ENCODE peak calls at places on chromosomes 16 and 17, in six cellular contexts. J, B, L, Z, G and I are unnamed samples.

GRCh38 chr17:65182233-65182632 is 45.1 kb downstream of the RGS9 start:
- DNase-seq in J (no peak), B (no peak), L (no peak), Z (no peak), G (no peak), I (no peak)

GRCh38 chr16:22786691-22787090 is 27.3 kb upstream of the HS3ST2 start:
- DNase-seq in J (no peak), B (no peak), L (no peak), Z (no peak), G (no peak), I (no peak)

GRCh38 chr17:17698869-17699351 is 17.7 kb downstream of the RAI1 start:
- DNase-seq in J (peak), B (no peak), L (no peak), Z (peak), G (no peak), I (no peak)

GRCh38 chr17:57600092-57600491 is 145.0 kb downstream of the CCDC182 start:
- DNase-seq in J (no peak), B (no peak), L (no peak), Z (no peak), G (no peak), I (no peak)

GRCh38 chr17:36933174-36934143 is 3.8 kb upstream of the LHX1 start:
- DNase-seq in J (no peak), B (no peak), L (no peak), Z (no peak), G (no peak), I (peak)

GRCh38 chr16:12288537-12289174 is 312.1 kb downstream of the SNX29 start:
- DNase-seq in J (no peak), B (no peak), L (no peak), Z (no peak), G (no peak), I (no peak)

GRCh38 chr17:20068445-20068844 is 59.3 kb downstream of the SPECC1 start:
- DNase-seq in J (no peak), B (no peak), L (no peak), Z (no peak), G (no peak), I (no peak)

GRCh38 chr17:71764507-71764906 is 356.3 kb upstream of the SOX9 start:
- DNase-seq in J (no peak), B (no peak), L (no peak), Z (no peak), G (no peak), I (no peak)

GRCh38 chr17:48392836-48393235 is 37.2 kb downstream of the SKAP1 start:
- DNase-seq in J (no peak), B (no peak), L (no peak), Z (no peak), G (no peak), I (no peak)

GRCh38 chr16:68972720-68973119 is 129.4 kb downstream of the TANGO6 start:
- DNase-seq in J (no peak), B (peak), L (no peak), Z (peak), G (no peak), I (no peak)

GRCh38 chr16:4891886-4892216 is 44.6 kb downstream of the UBN1 start:
- DNase-seq in J (no peak), B (no peak), L (no peak), Z (no peak), G (no peak), I (no peak)

GRCh38 chr16:8402981-8403853 is 187.1 kb downstream of the TMEM114 start:
- DNase-seq in J (no peak), B (no peak), L (no peak), Z (no peak), G (no peak), I (no peak)

GRCh38 chr17:39527220-39527813 is 66.0 kb downstream of the CDK12 start:
- DNase-seq in J (no peak), B (no peak), L (peak), Z (no peak), G (no peak), I (no peak)

GRCh38 chr17:41895617-41896016 is 23.1 kb downstream of the ACLY start:
- DNase-seq in J (peak), B (peak), L (peak), Z (no peak), G (no peak), I (no peak)

GRCh38 chr17:35731239-35731931 is at the start of gene RASL10B:
- DNase-seq in J (peak), B (peak), L (peak), Z (peak), G (peak), I (peak)

GRCh38 chr17:32523017-32523680 is 36.4 kb downstream of the CDK5R1 start:
- DNase-seq in J (no peak), B (no peak), L (no peak), Z (no peak), G (no peak), I (no peak)

GRCh38 chr17:17343160-17343735 is 40.1 kb downstream of the NT5M start:
- DNase-seq in J (no peak), B (no peak), L (no peak), Z (no peak), G (no peak), I (peak)

GRCh38 chr17:63035271-63035670 is 69.2 kb downstream of the TANC2 start:
- DNase-seq in J (no peak), B (no peak), L (no peak), Z (no peak), G (no peak), I (no peak)

GRCh38 chr17:64599827-64600226 is 62.3 kb downstream of the SMURF2 start:
- DNase-seq in J (no peak), B (no peak), L (no peak), Z (no peak), G (no peak), I (no peak)

GRCh38 chr16:749010-749409 is 8.2 kb upstream of the CIAO3 start:
- DNase-seq in J (no peak), B (no peak), L (no peak), Z (no peak), G (no peak), I (no peak)

GRCh38 chr17:79800325-79801155 is 3.7 kb upstream of the CBX8 start:
- DNase-seq in J (no peak), B (no peak), L (no peak), Z (no peak), G (no peak), I (no peak)

GRCh38 chr17:58039975-58040374 is 32.9 kb upstream of the SRSF1 start:
- DNase-seq in J (no peak), B (no peak), L (no peak), Z (no peak), G (no peak), I (no peak)

GRCh38 chr16:56964243-56965148 is 2.7 kb downstream of the CETP start:
- DNase-seq in J (peak), B (peak), L (peak), Z (peak), G (peak), I (peak)

GRCh38 chr16:22320572-22321339 is 23.5 kb downstream of the POLR3E start:
- DNase-seq in J (no peak), B (no peak), L (no peak), Z (no peak), G (no peak), I (peak)

DNA sequence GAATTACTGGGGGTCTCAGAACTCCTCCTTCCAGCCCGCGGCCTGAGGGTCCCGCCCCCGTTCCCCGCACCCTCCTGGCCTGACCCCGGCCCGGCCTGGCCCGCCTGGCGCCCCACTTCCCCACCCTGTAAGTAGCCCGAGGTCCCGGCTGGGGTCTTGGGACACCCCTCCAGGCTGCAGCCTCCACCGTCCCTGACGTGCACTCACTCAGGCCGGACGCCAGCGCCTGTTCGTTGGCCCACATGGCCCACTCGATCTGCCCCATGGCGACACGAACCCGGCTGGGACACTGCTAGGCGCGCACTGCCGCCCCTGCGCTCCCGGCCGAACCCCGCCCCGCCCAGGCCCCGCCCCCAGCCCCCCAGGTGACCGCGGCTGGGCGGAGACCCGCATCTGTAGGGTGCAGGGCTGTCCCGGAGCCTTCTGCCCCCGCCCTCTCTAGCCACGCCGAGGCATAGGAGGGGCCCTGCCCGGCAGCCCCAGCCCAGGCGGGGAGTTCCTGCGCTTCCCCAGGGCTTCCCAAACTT is at the start of gene CYBA:
- DNase-seq in J (no peak), B (peak), L (peak), Z (peak), G (peak), I (peak)
- TF ChIP-seq POLR2A in J (no peak), B (peak), L (no peak), Z (peak), G (peak), I (no peak)

GRCh38 chr17:2706911-2707510 is 4.6 kb downstream of the CLUH start:
- DNase-seq in J (no peak), B (no peak), L (no peak), Z (peak), G (no peak), I (peak)
- H3K4me3 ChIP-seq in J (no peak), B (peak), L (no peak), Z (no peak), G (no peak), I (no peak)

DNA sequence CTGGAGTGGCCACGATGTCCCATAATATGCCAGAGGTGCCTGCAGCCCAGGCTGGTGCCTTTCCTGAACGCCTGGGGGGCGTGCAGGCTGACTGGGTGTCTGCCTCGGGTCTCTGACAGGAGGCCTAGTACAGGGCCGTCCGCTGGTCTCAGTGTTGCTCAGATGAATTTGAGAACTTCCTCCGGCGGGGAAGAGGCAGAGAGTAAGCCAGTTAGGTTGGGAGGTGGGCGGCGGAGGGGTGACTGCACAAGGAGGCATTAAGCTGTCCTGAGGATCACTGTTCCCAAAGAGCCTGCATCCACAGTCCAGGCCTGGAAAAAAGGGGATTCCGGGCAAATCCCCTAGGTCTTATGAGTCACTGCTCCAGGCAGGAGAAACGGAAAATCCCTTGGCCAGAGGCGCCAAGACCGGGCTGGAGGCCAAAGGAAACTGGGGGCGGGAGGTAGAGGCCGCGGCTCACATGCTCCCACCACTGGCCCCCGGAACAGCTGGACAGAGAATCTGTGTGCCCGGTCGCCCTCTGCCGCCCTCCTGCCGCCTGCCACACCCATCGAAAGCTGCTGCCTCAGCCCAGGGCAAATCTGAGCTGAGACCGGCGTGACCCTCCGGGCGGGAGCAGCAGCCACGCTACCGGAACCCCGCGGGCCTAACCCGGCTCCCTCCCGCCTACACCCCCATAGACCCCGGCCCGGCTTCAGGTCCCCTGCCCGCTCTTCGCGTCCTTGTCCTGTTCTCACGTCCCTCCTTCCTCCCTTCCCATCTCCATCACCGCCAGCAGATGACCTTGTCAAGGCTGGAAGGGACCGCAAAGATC is 1.2 kb downstream of the TRIM47 start:
- DNase-seq in J (peak), B (peak), L (peak), Z (peak), G (peak), I (peak)
- TF ChIP-seq POLR2A in J (peak), B (no peak), L (no peak), Z (no peak), G (peak), I (no peak)

GRCh38 chr17:54892360-54892759 is 8.3 kb upstream of the TOM1L1 start:
- DNase-seq in J (no peak), B (no peak), L (no peak), Z (no peak), G (no peak), I (no peak)
- H3K4me3 ChIP-seq in J (no peak), B (no peak), L (no peak), Z (no peak), G (no peak), I (no peak)

GRCh38 chr17:59565171-59565958 is at the start of gene DHX40:
- DNase-seq in J (peak), B (peak), L (peak), Z (peak), G (peak), I (peak)
- TF ChIP-seq POLR2A in J (peak), B (peak), L (no peak), Z (peak), G (peak), I (no peak)

GRCh38 chr16:84138824-84139627 is 6.0 kb downstream of the HSDL1 start:
- DNase-seq in J (no peak), B (no peak), L (no peak), Z (peak), G (peak), I (no peak)

GRCh38 chr16:84137287-84137686 is 7.7 kb downstream of the HSDL1 start:
- DNase-seq in J (no peak), B (no peak), L (no peak), Z (no peak), G (no peak), I (no peak)

GRCh38 chr16:84137769-84138357 is 7.1 kb downstream of the HSDL1 start:
- DNase-seq in J (no peak), B (no peak), L (no peak), Z (no peak), G (no peak), I (no peak)

GRCh38 chr16:84138500-84138823 is 6.5 kb downstream of the HSDL1 start:
- DNase-seq in J (no peak), B (no peak), L (no peak), Z (no peak), G (no peak), I (no peak)

GRCh38 chr16:84136331-84137125 is 8.4 kb downstream of the HSDL1 start:
- DNase-seq in J (no peak), B (no peak), L (no peak), Z (no peak), G (no peak), I (no peak)
- H3K4me3 ChIP-seq in J (no peak), B (no peak), L (no peak), Z (no peak), G (no peak), I (no peak)

DNA sequence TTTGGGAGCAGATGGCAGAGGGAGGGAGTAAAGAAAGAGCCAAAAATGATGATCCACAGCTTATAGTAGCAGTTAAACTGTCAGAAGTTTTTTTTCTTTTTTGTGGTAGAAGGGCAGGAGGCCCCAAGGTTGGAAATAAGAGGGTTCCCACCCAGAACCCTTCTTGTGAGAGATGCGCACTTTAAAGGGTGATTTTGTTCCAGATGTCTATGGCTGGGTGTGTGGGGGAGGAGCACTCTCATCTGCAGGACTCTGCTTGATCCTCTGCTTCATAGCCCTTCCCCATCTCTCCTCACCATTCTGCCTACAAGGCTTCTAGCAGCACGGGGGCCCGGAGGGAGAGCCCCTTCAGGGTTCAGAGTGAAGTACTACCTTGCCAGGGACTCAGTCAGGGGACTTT is 6.4 kb downstream of the ATXN1L start:
- DNase-seq in J (no peak), B (no peak), L (no peak), Z (no peak), G (no peak), I (no peak)
- TF ChIP-seq POLR2A in J (no peak), B (no peak), L (no peak), Z (no peak), G (no peak), I (no peak)